ENCODE peak calls at places on chromosomes 11 and 22, in ten cellular contexts. W is H9, R is GM13976, A is IMR-90, Y is AG04450, J is endodermal cell, G is testis, C is tibial artery, D is fibroblast of the aortic adventitia, E is upper lobe of right lung. K is an unnamed sample.

GRCh38 chr11:100396281-100396680 is 290.8 kb upstream of the ARHGAP42 start:
- DNase-seq in E (no peak), R (no peak), G (no peak), D (no peak), J (no peak), Y (no peak), C (no peak), W (no peak), A (no peak), K (no peak)

GRCh38 chr11:111797145-111797581 is 31.0 kb upstream of the PPP2R1B start:
- DNase-seq in A (peak), C (no peak), J (no peak), D (peak), W (no peak), R (peak), G (no peak), E (no peak), Y (no peak), K (peak)

GRCh38 chr11:130328420-130328819 is 13.7 kb upstream of the ZBTB44 start:
- DNase-seq in A (no peak), Y (no peak), J (no peak), W (no peak), R (no peak), G (no peak), E (no peak), C (no peak), D (no peak), K (no peak)

GRCh38 chr11:71384561-71384960 is 63.6 kb downstream of the DHCR7 start:
- DNase-seq in G (no peak), E (no peak), D (no peak), R (no peak), J (no peak), C (no peak), Y (no peak), A (no peak), W (no peak), K (no peak)

GRCh38 chr11:34633990-34634725 is 13.3 kb downstream of the EHF start:
- DNase-seq in Y (no peak), C (no peak), E (no peak), R (peak), W (no peak), J (peak), D (peak), G (no peak), A (peak), K (peak)

GRCh38 chr11:100827934-100828661 is 141.0 kb downstream of the ARHGAP42 start:
- DNase-seq in E (no peak), A (peak), Y (peak), R (no peak), D (peak), J (peak), W (peak), G (no peak), C (no peak), K (no peak)

GRCh38 chr11:62958547-62959071 is 26.2 kb downstream of the SLC22A6 start:
- DNase-seq in C (no peak), G (no peak), R (no peak), J (no peak), E (no peak), D (peak), A (peak), W (no peak), Y (peak), K (no peak)

GRCh38 chr11:20712912-20713311 is 43.5 kb downstream of the NELL1 start:
- DNase-seq in Y (no peak), J (peak), W (peak), G (no peak), C (no peak), R (no peak), D (no peak), E (no peak), A (no peak), K (no peak)

GRCh38 chr11:98564881-98565280 is 455.9 kb upstream of the CNTN5 start:
- DNase-seq in C (no peak), R (no peak), Y (no peak), A (no peak), G (no peak), E (no peak), W (no peak), J (no peak), D (no peak), K (no peak)

GRCh38 chr11:68935516-68936357 is 32.0 kb downstream of the IGHMBP2 start:
- DNase-seq in D (no peak), G (no peak), J (no peak), E (no peak), A (no peak), W (no peak), R (peak), Y (no peak), C (no peak), K (no peak)

GRCh38 chr22:20239063-20239950 is 28.8 kb downstream of the RTN4R start:
- DNase-seq in Y (no peak), G (no peak), R (no peak), E (no peak), C (no peak), J (peak), W (no peak), D (peak), A (peak), K (peak)

GRCh38 chr22:37985751-37986281 is 1.5 kb upstream of the SOX10 start:
- DNase-seq in R (no peak), E (no peak), G (peak), C (no peak), D (no peak), A (no peak), W (no peak), J (no peak), Y (no peak), K (no peak)

GRCh38 chr22:48004038-48004437 is 1241.6 kb downstream of the TBC1D22A start:
- DNase-seq in G (no peak), Y (no peak), R (no peak), W (no peak), E (no peak), C (no peak), D (no peak), J (peak), A (no peak), K (no peak)

GRCh38 chr11:15765530-15765929 is 590.8 kb downstream of the SOX6 start:
- DNase-seq in Y (no peak), R (no peak), E (no peak), W (no peak), J (no peak), C (no peak), D (no peak), A (no peak), G (no peak), K (no peak)

GRCh38 chr11:83140691-83141455 is 16.1 kb upstream of the PCF11 start:
- DNase-seq in R (peak), E (no peak), Y (no peak), G (no peak), D (no peak), C (no peak), W (no peak), J (no peak), A (no peak), K (peak)

GRCh38 chr11:46918778-46919513 is 596 bp upstream of the LRP4 start:
- DNase-seq in Y (no peak), W (peak), G (no peak), J (peak), C (no peak), E (no peak), R (no peak), A (no peak), D (no peak), K (no peak)

GRCh38 chr22:22870577-22871398 is 16.8 kb upstream of the IGLL5 start:
- DNase-seq in D (no peak), A (no peak), C (no peak), J (peak), Y (no peak), R (no peak), G (no peak), E (no peak), W (peak), K (no peak)

GRCh38 chr11:86805873-86806310 is 5.5 kb downstream of the PRSS23 start:
- DNase-seq in E (no peak), W (no peak), J (no peak), G (no peak), C (no peak), Y (no peak), R (peak), D (peak), A (no peak), K (peak)

GRCh38 chr11:131606936-131607335 is 236.5 kb downstream of the NTM start:
- DNase-seq in W (no peak), R (no peak), Y (no peak), J (no peak), A (no peak), G (no peak), E (no peak), D (no peak), C (no peak), K (no peak)

GRCh38 chr11:61888043-61888442 is 3.3 kb downstream of the FADS3 start:
- DNase-seq in J (peak), W (no peak), Y (no peak), A (peak), C (peak), R (no peak), E (peak), D (peak), G (peak), K (no peak)

GRCh38 chr11:46371994-46372393 is 9.5 kb upstream of the MDK start:
- DNase-seq in J (no peak), Y (no peak), C (no peak), D (no peak), W (no peak), R (no peak), E (no peak), G (no peak), A (no peak), K (no peak)

GRCh38 chr22:39135092-39135896 is 17.2 kb downstream of the CBX7 start:
- DNase-seq in G (no peak), J (peak), W (peak), C (peak), R (peak), Y (no peak), A (no peak), E (no peak), D (no peak), K (peak)

GRCh38 chr22:41217553-41218157 is 12.5 kb downstream of the L3MBTL2 start:
- DNase-seq in W (peak), D (peak), A (peak), R (peak), E (peak), C (no peak), J (peak), Y (peak), G (peak), K (peak)

GRCh38 chr11:88100161-88100560 is 75.1 kb downstream of the RAB38 start:
- DNase-seq in R (no peak), D (peak), A (no peak), Y (no peak), G (no peak), W (no peak), E (no peak), J (no peak), C (no peak), K (no peak)

GRCh38 chr11:13291361-13291760 is 13.8 kb downstream of the BMAL1 start:
- DNase-seq in R (no peak), D (no peak), C (no peak), W (no peak), A (no peak), E (no peak), J (no peak), Y (no peak), G (no peak), K (no peak)

GRCh38 chr11:40030867-40031266 is 1428.6 kb downstream of the LRRC4C start:
- DNase-seq in G (no peak), D (no peak), A (no peak), E (no peak), R (no peak), Y (no peak), C (no peak), W (peak), J (peak), K (no peak)

GRCh38 chr11:109018639-109019038 is 353.8 kb downstream of the DDX10 start:
- DNase-seq in E (no peak), C (no peak), D (no peak), R (no peak), W (no peak), Y (no peak), J (no peak), A (no peak), G (no peak), K (no peak)

GRCh38 chr22:44793506-44794225 is 41.3 kb downstream of the ARHGAP8 start:
- DNase-seq in W (no peak), Y (no peak), R (no peak), C (no peak), J (no peak), G (no peak), D (no peak), E (no peak), A (no peak), K (no peak)

GRCh38 chr11:10654211-10655150 is 39.1 kb downstream of the IRAG1 start:
- DNase-seq in J (peak), W (no peak), A (peak), E (no peak), C (no peak), Y (no peak), R (peak), G (no peak), D (peak), K (peak)

GRCh38 chr11:72655896-72656464 is 18.2 kb downstream of the PDE2A start:
- DNase-seq in Y (no peak), A (no peak), E (no peak), D (no peak), J (no peak), W (no peak), R (no peak), C (no peak), G (no peak), K (no peak)

GRCh38 chr11:33178443-33179154 is 17.3 kb upstream of the CSTF3 start:
- DNase-seq in R (no peak), A (peak), J (no peak), G (no peak), E (no peak), C (no peak), W (no peak), Y (no peak), D (no peak), K (no peak)

GRCh38 chr11:64351136-64351631 is 7.8 kb upstream of the RPS6KA4 start:
- DNase-seq in G (no peak), C (no peak), E (no peak), Y (no peak), R (no peak), A (no peak), D (no peak), W (no peak), J (no peak), K (no peak)
- TF ChIP-seq CTCF in G (no peak), C (no peak), E (no peak), Y (no peak), R (no peak), A (no peak), D (no peak), W (no peak), J (no peak), K (no peak)

GRCh38 chr11:76419896-76420295 is 24.9 kb upstream of the EMSY start:
- DNase-seq in G (no peak), D (no peak), C (no peak), J (peak), W (peak), R (peak), Y (no peak), E (no peak), A (no peak), K (peak)
- TF ChIP-seq CTCF in G (no peak), D (peak), C (no peak), J (peak), W (peak), R (peak), Y (peak), E (peak), A (peak), K (peak)

GRCh38 chr11:17907046-17907445 is 105.8 kb downstream of the SERGEF start:
- DNase-seq in J (no peak), W (no peak), E (no peak), R (no peak), Y (no peak), G (no peak), A (no peak), D (no peak), C (no peak), K (no peak)

GRCh38 chr11:17905477-17905876 is 107.4 kb downstream of the SERGEF start:
- DNase-seq in A (no peak), E (no peak), J (no peak), G (no peak), W (no peak), C (no peak), R (peak), D (no peak), Y (no peak), K (peak)

GRCh38 chr11:17906436-17906835 is 106.4 kb downstream of the SERGEF start:
- DNase-seq in R (no peak), W (peak), A (no peak), G (peak), Y (no peak), C (no peak), J (peak), E (no peak), D (no peak), K (no peak)
- TF ChIP-seq CTCF in R (no peak), W (peak), A (peak), G (no peak), Y (no peak), C (no peak), J (peak), E (no peak), D (peak), K (peak)

DNA sequence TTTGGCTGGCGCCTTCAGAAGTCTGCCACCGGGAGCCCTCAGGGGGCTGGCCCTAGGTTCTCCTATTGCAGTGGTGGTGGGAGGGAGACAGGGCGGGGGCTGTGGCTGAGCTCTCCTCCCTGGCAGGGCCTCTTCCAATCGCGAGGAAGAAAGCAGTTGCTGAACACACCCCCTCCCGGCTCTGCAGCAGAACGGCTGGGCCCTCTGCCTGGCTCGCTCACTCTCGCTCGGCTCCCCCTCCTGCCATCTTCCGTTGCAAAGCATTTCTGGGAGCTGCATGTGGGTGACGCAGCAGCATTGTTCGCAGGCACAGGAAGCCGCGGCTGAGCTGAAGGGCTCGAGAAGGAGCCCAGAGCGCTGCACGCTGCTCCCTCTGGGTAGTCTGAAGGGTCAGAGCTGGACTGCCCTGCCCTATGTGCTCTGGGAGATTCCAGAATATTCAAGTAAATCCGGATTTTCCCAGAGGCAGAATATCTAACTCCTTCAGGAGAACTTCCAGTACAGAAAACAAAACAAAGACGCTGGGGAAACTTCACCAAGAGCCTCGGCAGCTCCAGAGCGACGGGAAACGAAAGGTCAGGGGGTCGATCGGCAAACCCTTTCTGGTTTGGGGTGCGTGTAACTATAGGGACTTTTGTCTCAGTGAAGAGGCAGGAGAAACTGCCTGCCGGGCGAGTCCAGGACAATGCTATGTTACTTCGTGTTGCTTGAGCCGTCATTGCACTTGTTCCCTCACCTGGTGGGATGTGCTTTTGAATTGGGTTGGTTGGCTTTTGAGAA is 26.3 kb upstream of the GRK2 start:
- DNase-seq in D (peak), W (peak), C (peak), A (peak), Y (peak), G (peak), J (peak), E (peak), R (peak), K (peak)
- TF ChIP-seq CTCF in D (peak), W (no peak), C (no peak), A (no peak), Y (peak), G (no peak), J (no peak), E (no peak), R (no peak), K (peak)

GRCh38 chr11:117819096-117820040 is 5.2 kb downstream of the FXYD2 start:
- DNase-seq in Y (peak), A (peak), J (peak), W (peak), R (peak), G (peak), E (no peak), C (no peak), D (peak), K (peak)
- TF ChIP-seq CTCF in Y (peak), A (peak), J (peak), W (peak), R (peak), G (peak), E (peak), C (no peak), D (peak), K (peak)

GRCh38 chr11:119015054-119015611 is 3.0 kb downstream of the RPS25 start:
- DNase-seq in J (peak), C (no peak), D (no peak), A (no peak), W (no peak), Y (no peak), G (no peak), E (no peak), R (no peak), K (no peak)
- TF ChIP-seq CTCF in J (no peak), C (no peak), D (no peak), A (peak), W (peak), Y (no peak), G (no peak), E (no peak), R (no peak), K (peak)

DNA sequence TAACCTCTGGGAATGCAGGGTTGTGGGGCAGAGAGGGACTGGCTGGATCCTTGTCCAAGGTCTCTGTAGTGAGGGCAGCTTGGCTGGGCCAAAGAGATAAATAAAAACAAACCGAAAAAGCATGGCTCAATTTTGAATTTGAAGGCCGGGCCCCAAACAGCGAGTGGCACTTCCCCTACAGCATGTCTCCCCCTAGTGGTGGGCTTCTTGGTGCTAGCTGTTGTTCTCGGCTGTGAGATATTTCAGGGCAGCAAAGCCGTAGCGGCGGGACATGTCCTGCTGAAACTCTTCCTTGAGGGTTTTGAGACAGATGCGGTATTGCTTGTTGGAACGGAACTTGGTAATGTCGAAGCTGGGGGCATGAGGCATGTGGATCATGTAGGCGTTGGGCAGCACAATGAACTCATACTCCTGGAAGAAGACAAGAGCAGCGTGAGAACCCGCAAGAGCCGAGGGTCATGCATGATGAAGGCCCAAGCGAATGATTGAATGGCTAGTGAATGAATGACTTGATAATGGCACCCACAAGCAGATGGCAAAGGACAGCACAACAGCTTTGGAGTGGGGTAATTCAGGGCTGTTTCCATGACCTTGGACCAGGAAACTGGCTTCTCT is 216.1 kb upstream of the SYN3 start:
- DNase-seq in C (no peak), A (no peak), Y (no peak), J (peak), G (peak), W (peak), R (peak), E (no peak), D (peak), K (peak)
- TF ChIP-seq CTCF in C (no peak), A (no peak), Y (peak), J (peak), G (no peak), W (peak), R (peak), E (peak), D (peak), K (peak)

GRCh38 chr11:65871811-65872548 is 620 bp downstream of the EFEMP2 start:
- DNase-seq in E (peak), G (no peak), A (no peak), C (peak), J (peak), W (peak), Y (no peak), D (no peak), R (no peak), K (no peak)
- TF ChIP-seq CTCF in E (no peak), G (no peak), A (peak), C (no peak), J (peak), W (peak), Y (peak), D (peak), R (no peak), K (no peak)

K was measured in GM10248.